ENCODE peak calls at places on chromosomes 12 and 14, in five cellular contexts. J is K562, L is H1, Q is HepG2, T is SK-N-SH. U is an unnamed sample.

GRCh38 chr14:102782974-102783373 is 5.7 kb downstream of the TRAF3 start:
- DNase-seq in T (no peak), Q (no peak), J (no peak), L (no peak), U (no peak)

GRCh38 chr14:93049867-93050331 is 65.8 kb downstream of the ITPK1 start:
- DNase-seq in J (no peak), L (no peak), T (no peak), Q (no peak), U (no peak)

GRCh38 chr14:79186523-79186922 is 1016.4 kb downstream of the NRXN3 start:
- DNase-seq in T (no peak), L (no peak), J (no peak), Q (no peak), U (no peak)

GRCh38 chr12:43143278-43143677 is 408.7 kb downstream of the ADAMTS20 start:
- DNase-seq in Q (no peak), L (no peak), J (no peak), T (no peak), U (no peak)

GRCh38 chr14:49966971-49967630 is 74.2 kb downstream of the ARF6 start:
- DNase-seq in J (no peak), T (no peak), L (no peak), Q (no peak), U (no peak)

GRCh38 chr12:103169-103981 is 36.8 kb downstream of the IQSEC3 start:
- DNase-seq in Q (no peak), J (peak; percentile 82), T (peak; percentile 92), L (peak; percentile 66), U (no peak)

GRCh38 chr12:2301531-2302461 is 249.0 kb downstream of the CACNA1C start:
- DNase-seq in Q (no peak), T (no peak), L (no peak), J (no peak), U (no peak)

GRCh38 chr12:82314406-82314892 is 43.7 kb downstream of the CCDC59 start:
- DNase-seq in Q (peak; percentile 79), L (peak; percentile 74), J (no peak), T (no peak), U (no peak)

GRCh38 chr12:10607885-10608458 is 5.4 kb downstream of the MAGOHB start:
- DNase-seq in J (no peak), T (peak; percentile 14), Q (no peak), L (no peak), U (no peak)

GRCh38 chr14:92039073-92039719 is 663 bp downstream of the TRIP11 start:
- DNase-seq in T (peak; percentile 65), J (peak; percentile 35), L (peak; percentile 79), Q (peak; percentile 77), U (no peak)

GRCh38 chr14:53542692-53543091 is 389.6 kb upstream of the DDHD1 start:
- DNase-seq in J (no peak), T (peak; percentile 15), Q (peak; percentile 44), L (no peak), U (no peak)

GRCh38 chr12:26555139-26555538 is 277.9 kb downstream of the ITPR2 start:
- DNase-seq in J (no peak), L (no peak), Q (no peak), T (no peak), U (no peak)

GRCh38 chr14:56351861-56352260 is 227.7 kb upstream of the TMEM260 start:
- DNase-seq in Q (no peak), L (no peak), J (no peak), T (no peak), U (no peak)

GRCh38 chr14:61456720-61457119 is 135.3 kb downstream of the PRKCH start:
- DNase-seq in Q (peak; percentile 60), J (peak; percentile 73), L (peak; percentile 85), T (peak; percentile 60), U (no peak)

GRCh38 chr12:105317942-105318614 is 12.4 kb upstream of the C12orf75 start:
- DNase-seq in Q (peak; percentile 90), J (no peak), T (no peak), L (no peak), U (no peak)

DNA sequence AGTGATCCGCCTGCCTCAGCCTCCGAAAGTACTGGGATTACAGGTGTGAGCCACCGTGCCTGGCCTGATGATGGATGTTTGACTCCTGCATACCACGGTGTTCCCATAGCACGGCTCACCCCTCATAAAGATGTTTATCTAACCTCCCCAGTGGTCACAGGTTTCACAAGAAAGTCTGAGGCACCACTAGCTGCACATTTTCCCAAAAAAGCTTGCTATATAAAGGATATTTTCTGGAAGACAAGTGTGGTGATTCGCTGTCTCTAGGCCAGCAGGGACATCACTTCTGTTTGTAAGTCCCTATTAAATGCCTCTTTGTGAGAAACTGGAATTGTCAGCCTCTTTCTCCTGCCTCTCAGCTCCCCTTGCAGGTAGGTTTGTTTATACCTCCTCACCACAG is 18.3 kb downstream of the PLEK2 start:
- DNase-seq in J (no peak), L (no peak), T (no peak), Q (no peak), U (no peak)
- TF ChIP-seq CHD2 in J (no peak), L (no peak), T (no peak), Q (no peak), U (no peak)

DNA sequence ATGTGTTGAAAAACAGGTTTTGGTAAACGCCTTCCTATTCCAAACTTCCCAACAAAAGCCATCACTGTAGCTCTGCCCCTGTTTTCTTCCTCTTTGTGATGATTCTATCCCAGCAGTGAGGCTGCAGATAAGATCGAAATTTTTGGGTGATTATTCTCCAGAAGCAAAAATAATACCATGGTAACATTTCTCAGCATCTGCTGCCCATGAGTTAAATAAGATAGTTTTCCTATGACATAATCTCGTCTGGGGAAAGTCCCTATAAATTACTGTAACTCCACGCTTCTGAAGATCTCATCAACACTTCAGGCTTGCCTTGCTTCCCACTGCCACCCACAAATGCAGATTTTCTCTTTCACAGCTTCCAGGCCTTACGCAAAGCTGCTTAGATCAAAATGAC is 24.5 kb upstream of the PTPRB start:
- DNase-seq in J (no peak), Q (no peak), T (no peak), L (no peak), U (no peak)
- TF ChIP-seq YY1 in J (no peak), Q (no peak), T (peak; percentile 39), L (no peak), U (no peak)

GRCh38 chr12:17609152-17609551 is 480.8 kb downstream of the RERGL start:
- DNase-seq in Q (no peak), T (no peak), J (no peak), L (no peak), U (no peak)
- TF ChIP-seq SIN3A in Q (no peak), T (no peak), J (no peak), L (no peak), U (no peak)

GRCh38 chr12:52680363-52680762 is at the start of gene KRT1:
- DNase-seq in T (no peak), Q (no peak), L (no peak), J (no peak), U (no peak)

GRCh38 chr12:52681551-52682380 is 1.6 kb upstream of the KRT1 start:
- DNase-seq in Q (no peak), T (no peak), L (no peak), J (no peak), U (no peak)

GRCh38 chr12:52683575-52684300 is 3.5 kb upstream of the KRT1 start:
- DNase-seq in L (no peak), Q (no peak), T (no peak), J (no peak), U (no peak)

GRCh38 chr12:52682938-52683574 is 2.8 kb upstream of the KRT1 start:
- DNase-seq in J (no peak), T (no peak), L (no peak), Q (no peak), U (no peak)

GRCh38 chr12:52682381-52682660 is 2.1 kb upstream of the KRT1 start:
- DNase-seq in Q (no peak), T (no peak), J (no peak), L (no peak), U (no peak)
- TF ChIP-seq CHD2 in Q (no peak), T (no peak), J (no peak), L (no peak), U (no peak)

GRCh38 chr14:89855961-89856360 is 98.6 kb downstream of the EFCAB11 start:
- DNase-seq in T (no peak), J (no peak), Q (no peak), L (no peak), U (no peak)

GRCh38 chr14:89848165-89848564 is 106.4 kb downstream of the EFCAB11 start:
- DNase-seq in J (no peak), L (no peak), Q (no peak), T (no peak), U (no peak)

GRCh38 chr14:89853976-89854693 is 100.4 kb downstream of the EFCAB11 start:
- DNase-seq in T (no peak), L (peak; percentile 29), J (no peak), Q (no peak), U (no peak)

GRCh38 chr14:89849931-89850330 is 104.6 kb downstream of the EFCAB11 start:
- DNase-seq in J (no peak), Q (no peak), T (no peak), L (no peak), U (no peak)

DNA sequence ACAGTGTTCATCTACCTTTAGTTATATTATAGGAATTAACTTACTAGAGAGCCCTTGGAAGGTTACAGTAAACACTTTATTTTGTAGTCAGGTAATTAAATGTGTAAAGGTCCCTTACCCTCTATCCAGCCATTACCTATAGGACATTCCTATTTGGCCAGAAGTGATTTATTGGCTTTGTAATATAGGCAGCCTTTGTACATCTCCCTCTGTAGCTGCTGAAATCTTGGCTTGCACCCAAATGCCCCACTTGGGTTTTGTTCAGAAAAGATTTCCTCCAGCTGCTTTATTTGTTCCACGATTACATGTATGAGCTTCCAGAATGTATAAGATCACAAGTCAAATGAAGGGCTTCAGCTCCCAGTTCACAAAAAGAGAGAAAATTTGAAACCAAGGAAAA is 103.5 kb downstream of the EFCAB11 start:
- DNase-seq in T (no peak), J (no peak), L (no peak), Q (no peak), U (no peak)
- TF ChIP-seq YY1 in T (no peak), J (no peak), L (no peak), Q (no peak), U (no peak)

U was measured in GM12878.